ENCODE peak calls at places on chromosomes 13 and 19, in five cellular contexts. R is OCI-LY7, U is HTR-8/SVneo, P is NCI-H2107, Z is left lung. Y is an unnamed sample.
A peak's percentile ranks its signal among the peaks of the same experiment; 100 is the strongest.

GRCh38 chr13:113995051-113995601 is 21.2 kb upstream of the C13orf46 start:
- DNase-seq in Z (no peak), R (no peak), P (no peak), U (no peak), Y (no peak)

GRCh38 chr19:46728693-46729339 is 11.9 kb upstream of the PRKD2 start:
- DNase-seq in Z (peak; percentile 74), P (peak; percentile 30), U (peak; percentile 54), R (peak; percentile 78), Y (peak; percentile 64)

GRCh38 chr19:35116085-35116801 is 620 bp downstream of the FXYD3 start:
- DNase-seq in Z (no peak), U (no peak), R (no peak), P (no peak), Y (no peak)

GRCh38 chr19:54790711-54791110 is 12.7 kb upstream of the KIR2DL4 start:
- DNase-seq in R (no peak), U (no peak), P (no peak), Z (no peak), Y (no peak)

GRCh38 chr19:14530005-14530348 is 583 bp downstream of the TECR start:
- DNase-seq in R (peak; percentile 32), U (no peak), Z (no peak), P (no peak), Y (no peak)

GRCh38 chr13:109809216-109809890 is 23.0 kb upstream of the IRS2 start:
- DNase-seq in R (no peak), P (no peak), Z (no peak), U (no peak), Y (no peak)

GRCh38 chr19:35013820-35014754 is 14.0 kb downstream of the GRAMD1A start:
- DNase-seq in U (no peak), R (no peak), P (no peak), Z (peak; percentile 50), Y (peak; percentile 47)

GRCh38 chr19:7199613-7200533 is 94.3 kb downstream of the INSR start:
- DNase-seq in R (peak; percentile 34), P (no peak), U (no peak), Z (no peak), Y (peak; percentile 39)

GRCh38 chr13:47846886-47847285 is 154.2 kb downstream of the SUCLA2 start:
- DNase-seq in Z (no peak), U (no peak), R (no peak), P (no peak), Y (no peak)

GRCh38 chr19:3785464-3785937 is 680 bp downstream of the MATK start:
- DNase-seq in R (no peak), U (no peak), Z (no peak), P (no peak), Y (peak; percentile 53)

GRCh38 chr19:5238700-5239099 is 101.9 kb downstream of the PTPRS start:
- DNase-seq in U (no peak), Z (no peak), R (no peak), P (no peak), Y (no peak)

GRCh38 chr19:47545061-47545948 is 27.6 kb downstream of the ZNF541 start:
- DNase-seq in R (no peak), U (no peak), Z (no peak), P (no peak), Y (no peak)

GRCh38 chr13:98004107-98004506 is 50.6 kb downstream of the IPO5 start:
- DNase-seq in R (no peak), U (no peak), Z (no peak), P (no peak), Y (no peak)